ENCODE peak calls at places on chromosomes 2 and 18, in six cellular contexts. One of them, this sample, is unnamed.

GRCh38 chr2:3428577-3428976 is 49.1 kb downstream of the TRAPPC12 start:
- DNase-seq in SHP77 treated with DMSO at 0.1 percent for 48 hours: no peak
- DNase-seq in A549: no peak
- DNase-seq in NAMALWA: no peak
- DNase-seq in T-helper 1 cell: no peak
- DNase-seq in activated CD4-positive, CD25-positive, alpha-beta regulatory T cell: no peak
- DNase-seq in this sample: no peak

GRCh38 chr2:84727315-84727714 is 153.6 kb downstream of the TRABD2A start:
- DNase-seq in SHP77 treated with DMSO at 0.1 percent for 48 hours: no peak
- DNase-seq in A549: no peak
- DNase-seq in NAMALWA: no peak
- DNase-seq in T-helper 1 cell: no peak
- DNase-seq in activated CD4-positive, CD25-positive, alpha-beta regulatory T cell: no peak
- DNase-seq in this sample: no peak

GRCh38 chr18:9403795-9404564 is 69.4 kb downstream of the TWSG1 start:
- DNase-seq in SHP77 treated with DMSO at 0.1 percent for 48 hours: no peak
- DNase-seq in A549: no peak
- DNase-seq in NAMALWA: no peak
- DNase-seq in T-helper 1 cell: no peak
- DNase-seq in activated CD4-positive, CD25-positive, alpha-beta regulatory T cell: no peak
- DNase-seq in this sample: no peak

GRCh38 chr18:64337673-64338072 is 188.8 kb upstream of the LINC00305 start:
- DNase-seq in SHP77 treated with DMSO at 0.1 percent for 48 hours: no peak
- DNase-seq in A549: no peak
- DNase-seq in NAMALWA: no peak
- DNase-seq in T-helper 1 cell: no peak
- DNase-seq in activated CD4-positive, CD25-positive, alpha-beta regulatory T cell: no peak
- DNase-seq in this sample: no peak

GRCh38 chr2:26008851-26009566 is 24.9 kb upstream of the RAB10 start:
- DNase-seq in SHP77 treated with DMSO at 0.1 percent for 48 hours: no peak
- DNase-seq in A549: peak
- DNase-seq in NAMALWA: no peak
- DNase-seq in T-helper 1 cell: no peak
- DNase-seq in activated CD4-positive, CD25-positive, alpha-beta regulatory T cell: no peak
- DNase-seq in this sample: peak

GRCh38 chr18:49876536-49876935 is 63.2 kb upstream of the ACAA2 start:
- DNase-seq in SHP77 treated with DMSO at 0.1 percent for 48 hours: no peak
- DNase-seq in A549: no peak
- DNase-seq in NAMALWA: no peak
- DNase-seq in T-helper 1 cell: no peak
- DNase-seq in activated CD4-positive, CD25-positive, alpha-beta regulatory T cell: no peak
- DNase-seq in this sample: no peak

GRCh38 chr18:24669502-24669901 is 209.1 kb downstream of the HRH4 start:
- DNase-seq in SHP77 treated with DMSO at 0.1 percent for 48 hours: no peak
- DNase-seq in A549: no peak
- DNase-seq in NAMALWA: no peak
- DNase-seq in T-helper 1 cell: no peak
- DNase-seq in activated CD4-positive, CD25-positive, alpha-beta regulatory T cell: no peak
- DNase-seq in this sample: no peak

GRCh38 chr18:30971338-30971956 is 71.1 kb downstream of the DSC3 start:
- DNase-seq in SHP77 treated with DMSO at 0.1 percent for 48 hours: no peak
- DNase-seq in A549: peak
- DNase-seq in NAMALWA: peak
- DNase-seq in T-helper 1 cell: no peak
- DNase-seq in activated CD4-positive, CD25-positive, alpha-beta regulatory T cell: no peak
- DNase-seq in this sample: peak

GRCh38 chr18:55586841-55587240 is 1.2 kb downstream of the TCF4 start:
- DNase-seq in SHP77 treated with DMSO at 0.1 percent for 48 hours: no peak
- DNase-seq in A549: no peak
- DNase-seq in NAMALWA: peak
- DNase-seq in T-helper 1 cell: no peak
- DNase-seq in activated CD4-positive, CD25-positive, alpha-beta regulatory T cell: no peak
- DNase-seq in this sample: peak

GRCh38 chr2:46460991-46461715 is 18.2 kb upstream of the TMEM247 start:
- DNase-seq in SHP77 treated with DMSO at 0.1 percent for 48 hours: no peak
- DNase-seq in A549: peak
- DNase-seq in NAMALWA: peak
- DNase-seq in T-helper 1 cell: peak
- DNase-seq in activated CD4-positive, CD25-positive, alpha-beta regulatory T cell: peak
- DNase-seq in this sample: peak

GRCh38 chr2:130328710-130329109 is 14.0 kb upstream of the IMP4 start:
- DNase-seq in SHP77 treated with DMSO at 0.1 percent for 48 hours: no peak
- DNase-seq in A549: no peak
- DNase-seq in NAMALWA: no peak
- DNase-seq in T-helper 1 cell: no peak
- DNase-seq in activated CD4-positive, CD25-positive, alpha-beta regulatory T cell: no peak
- DNase-seq in this sample: no peak

GRCh38 chr2:169073211-169073971 is 4.0 kb downstream of the DHRS9 start:
- DNase-seq in SHP77 treated with DMSO at 0.1 percent for 48 hours: no peak
- DNase-seq in A549: no peak
- DNase-seq in NAMALWA: no peak
- DNase-seq in T-helper 1 cell: no peak
- DNase-seq in activated CD4-positive, CD25-positive, alpha-beta regulatory T cell: no peak
- DNase-seq in this sample: no peak

GRCh38 chr18:58843662-58844035 is 21.0 kb upstream of the ZNF532 start:
- DNase-seq in SHP77 treated with DMSO at 0.1 percent for 48 hours: no peak
- DNase-seq in A549: no peak
- DNase-seq in NAMALWA: no peak
- DNase-seq in T-helper 1 cell: no peak
- DNase-seq in activated CD4-positive, CD25-positive, alpha-beta regulatory T cell: no peak
- DNase-seq in this sample: no peak

GRCh38 chr2:37323770-37324535 is 680 bp downstream of the PRKD3 start:
- DNase-seq in SHP77 treated with DMSO at 0.1 percent for 48 hours: peak
- DNase-seq in A549: peak
- DNase-seq in NAMALWA: peak
- DNase-seq in T-helper 1 cell: no peak
- DNase-seq in activated CD4-positive, CD25-positive, alpha-beta regulatory T cell: no peak
- DNase-seq in this sample: no peak

GRCh38 chr2:102048465-102048864 is 56.7 kb downstream of the IL1R2 start:
- DNase-seq in SHP77 treated with DMSO at 0.1 percent for 48 hours: no peak
- DNase-seq in A549: no peak
- DNase-seq in NAMALWA: no peak
- DNase-seq in T-helper 1 cell: no peak
- DNase-seq in activated CD4-positive, CD25-positive, alpha-beta regulatory T cell: no peak
- DNase-seq in this sample: peak

GRCh38 chr2:120238728-120239487 is 13.7 kb upstream of the RALB start:
- DNase-seq in SHP77 treated with DMSO at 0.1 percent for 48 hours: no peak
- DNase-seq in A549: peak
- DNase-seq in NAMALWA: no peak
- DNase-seq in T-helper 1 cell: no peak
- DNase-seq in activated CD4-positive, CD25-positive, alpha-beta regulatory T cell: no peak
- DNase-seq in this sample: peak

GRCh38 chr2:6952116-6952515 is 34.9 kb downstream of the RNF144A start:
- DNase-seq in SHP77 treated with DMSO at 0.1 percent for 48 hours: no peak
- DNase-seq in A549: no peak
- DNase-seq in NAMALWA: no peak
- DNase-seq in T-helper 1 cell: no peak
- DNase-seq in activated CD4-positive, CD25-positive, alpha-beta regulatory T cell: no peak
- DNase-seq in this sample: no peak

GRCh38 chr18:5627756-5628511 is 84.1 kb upstream of the EPB41L3 start:
- DNase-seq in SHP77 treated with DMSO at 0.1 percent for 48 hours: no peak
- DNase-seq in A549: no peak
- DNase-seq in NAMALWA: no peak
- DNase-seq in T-helper 1 cell: no peak
- DNase-seq in activated CD4-positive, CD25-positive, alpha-beta regulatory T cell: no peak
- DNase-seq in this sample: no peak

GRCh38 chr2:231181848-231182247 is 16.6 kb upstream of the ARMC9 start:
- DNase-seq in SHP77 treated with DMSO at 0.1 percent for 48 hours: peak
- DNase-seq in A549: peak
- DNase-seq in NAMALWA: peak
- DNase-seq in T-helper 1 cell: no peak
- DNase-seq in activated CD4-positive, CD25-positive, alpha-beta regulatory T cell: no peak
- DNase-seq in this sample: peak

GRCh38 chr2:169734172-169734847 is 678 bp downstream of the KLHL23 start:
- DNase-seq in SHP77 treated with DMSO at 0.1 percent for 48 hours: no peak
- DNase-seq in A549: no peak
- DNase-seq in NAMALWA: peak
- DNase-seq in T-helper 1 cell: no peak
- DNase-seq in activated CD4-positive, CD25-positive, alpha-beta regulatory T cell: no peak
- DNase-seq in this sample: no peak

This sample was measured in AG08395.